ENCODE peak calls at places on chromosomes 16 and 17, in seven cellular contexts. W, H, T, E, L, C and Z are unnamed samples.

GRCh38 chr17:28357901-28358197 is 522 bp upstream of the POLDIP2 start:
- DNase-seq in H (no peak), L (no peak), W (no peak), C (no peak), E (no peak), T (no peak), Z (no peak)

GRCh38 chr17:45425125-45425983 is 7.3 kb downstream of the ARHGAP27 start:
- DNase-seq in T (peak), L (peak), W (peak), H (no peak), E (peak), C (no peak), Z (no peak)

GRCh38 chr17:68461589-68461988 is 4.3 kb upstream of the WIPI1 start:
- DNase-seq in E (no peak), L (no peak), C (no peak), W (no peak), T (no peak), H (no peak), Z (no peak)

GRCh38 chr17:45147581-45148182 is 593 bp upstream of the HEXIM1 start:
- DNase-seq in E (peak), W (peak), T (peak), C (peak), H (peak), L (no peak), Z (peak)

GRCh38 chr16:337975-338575 is 14.4 kb downstream of the AXIN1 start:
- DNase-seq in T (no peak), W (no peak), L (no peak), E (no peak), C (no peak), H (peak), Z (no peak)

GRCh38 chr16:83015871-83016270 is 389.1 kb downstream of the CDH13 start:
- DNase-seq in E (no peak), T (no peak), H (no peak), C (no peak), W (no peak), L (no peak), Z (no peak)

GRCh38 chr16:89121691-89122321 is 28.2 kb downstream of the ACSF3 start:
- DNase-seq in W (no peak), L (no peak), T (no peak), H (no peak), E (no peak), C (no peak), Z (no peak)

GRCh38 chr17:36755586-36755985 is 154.2 kb downstream of the MRM1 start:
- DNase-seq in L (peak), E (peak), W (peak), H (no peak), C (no peak), T (peak), Z (no peak)

GRCh38 chr17:49825645-49826044 is 22.2 kb downstream of the TAC4 start:
- DNase-seq in L (no peak), H (no peak), W (no peak), C (no peak), E (no peak), T (no peak), Z (no peak)
- TF ChIP-seq TAF1 in L (no peak), H (no peak), W (no peak), C (no peak), E (no peak), T (no peak), Z (no peak)

DNA sequence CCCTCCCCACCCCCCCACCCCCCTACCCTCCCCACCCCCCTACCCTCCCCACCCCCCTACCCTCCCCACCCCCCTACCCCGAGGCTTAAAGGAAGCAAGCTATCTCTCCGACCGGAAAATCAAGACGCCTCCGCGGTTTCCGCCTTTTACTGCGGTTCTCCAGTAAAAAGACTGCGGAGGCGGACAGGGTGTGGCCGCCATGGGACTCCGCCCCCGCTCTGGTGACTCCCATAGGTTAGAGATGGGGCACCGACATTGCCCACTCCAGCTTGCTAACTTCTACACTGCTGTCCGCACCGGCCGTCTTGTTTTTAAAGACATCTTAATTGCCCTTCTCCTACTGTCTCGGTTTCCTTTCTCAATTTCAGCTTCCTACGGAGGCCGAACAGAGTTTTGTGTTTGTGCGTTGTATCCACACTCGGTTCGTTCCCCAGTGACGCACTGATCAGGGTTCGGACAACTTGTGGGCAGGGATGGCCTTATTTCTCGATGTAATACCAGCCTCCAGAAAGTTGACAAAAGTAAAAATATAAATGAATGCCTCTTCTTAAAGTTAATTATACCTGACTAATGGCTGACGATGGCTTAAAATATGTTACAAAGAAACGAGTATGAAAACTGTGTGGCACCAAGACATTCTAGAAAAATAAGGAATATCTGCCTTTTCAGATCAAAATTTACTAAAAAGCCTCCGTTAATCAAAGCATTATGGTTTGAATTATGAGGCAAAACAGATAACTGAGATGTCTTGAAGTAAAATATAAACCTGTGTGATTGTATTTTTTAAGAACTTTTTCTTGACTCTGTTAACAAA is 1.1 kb upstream of the ZNF200 start:
- DNase-seq in L (no peak), H (no peak), E (peak), W (peak), C (no peak), T (no peak), Z (no peak)
- TF ChIP-seq TAF1 in L (no peak), H (no peak), E (no peak), W (no peak), C (no peak), T (no peak), Z (no peak)

DNA sequence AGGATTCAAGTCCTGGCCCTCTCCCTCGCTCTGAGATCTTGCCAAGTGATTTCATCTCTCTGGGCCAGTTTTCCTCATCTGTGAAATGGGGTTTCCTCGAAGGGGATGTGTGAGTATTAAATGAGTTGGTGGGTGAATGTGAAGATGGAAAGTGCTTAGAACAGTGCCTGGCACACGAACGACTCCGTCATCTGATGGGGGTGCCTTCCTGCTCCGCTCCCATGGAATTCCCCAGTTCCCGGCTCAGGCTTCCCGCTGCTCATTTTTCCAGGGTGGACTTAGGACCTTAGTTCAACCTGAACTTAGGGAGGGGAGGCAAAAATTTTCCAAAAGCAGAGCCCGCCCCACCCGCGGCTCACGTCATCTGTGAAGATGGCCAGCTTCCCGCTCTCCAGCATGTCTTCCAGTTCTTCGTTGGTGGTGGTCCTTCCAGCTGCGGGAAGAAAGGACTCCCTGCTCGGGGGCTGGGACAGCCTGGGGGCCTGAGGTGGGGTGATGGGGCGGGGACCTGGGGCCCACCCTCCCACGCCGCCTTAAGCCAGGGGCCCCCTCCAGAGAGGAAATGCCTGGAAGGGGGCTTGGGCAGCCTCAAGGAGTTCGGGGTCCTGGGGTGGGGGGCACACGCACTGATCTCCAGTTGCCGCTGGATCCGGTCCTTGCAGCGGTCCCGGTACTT is 11.5 kb downstream of the HSD3B7 start:
- DNase-seq in E (no peak), L (no peak), C (no peak), W (peak), H (no peak), T (peak), Z (no peak)
- TF ChIP-seq TAF1 in E (no peak), L (no peak), C (no peak), W (peak), H (no peak), T (peak), Z (no peak)

GRCh38 chr17:77831497-77832179 is 126.9 kb upstream of the TNRC6C start:
- DNase-seq in L (peak), E (no peak), W (no peak), H (no peak), C (no peak), T (no peak), Z (no peak)

GRCh38 chr17:77833769-77834168 is 124.7 kb upstream of the TNRC6C start:
- DNase-seq in T (no peak), H (no peak), E (no peak), W (no peak), L (no peak), C (peak), Z (no peak)

GRCh38 chr17:77832180-77832560 is 126.3 kb upstream of the TNRC6C start:
- DNase-seq in W (no peak), T (no peak), E (no peak), L (no peak), C (no peak), H (no peak), Z (no peak)

GRCh38 chr17:77836557-77837041 is 121.9 kb upstream of the TNRC6C start:
- DNase-seq in C (no peak), H (no peak), W (no peak), L (no peak), E (no peak), T (no peak), Z (no peak)

GRCh38 chr17:77834170-77835115 is 124.1 kb upstream of the TNRC6C start:
- DNase-seq in C (peak), H (peak), E (no peak), L (peak), T (peak), W (peak), Z (peak)
- TF ChIP-seq TAF1 in C (no peak), H (no peak), E (no peak), L (no peak), T (no peak), W (peak), Z (no peak)